ENCODE peak calls at places on chromosomes 3 and 15, in ten cellular contexts. One of them, this sample, is unnamed.
A peak's percentile ranks its signal among the peaks of the same experiment; 100 is the strongest.

GRCh38 chr3:61894988-61895935 is 333.9 kb downstream of the PTPRG start:
- DNase-seq in IMR-90: peak; percentile 90
- DNase-seq in PC-3: peak; percentile 67
- DNase-seq in GM23248: peak; percentile 82
- DNase-seq in endothelial cell of umbilical vein: peak; percentile 93
- DNase-seq in H9: peak; percentile 53
- DNase-seq in astrocyte: peak; percentile 98
- DNase-seq in neuronal stem cell: no peak
- DNase-seq in fibroblast of lung: peak; percentile 98
- DNase-seq in neural progenitor cell: no peak
- DNase-seq in this sample: no peak

GRCh38 chr3:153767601-153768558 is 353.3 kb upstream of the ARHGEF26 start:
- DNase-seq in IMR-90: no peak
- DNase-seq in PC-3: no peak
- DNase-seq in GM23248: no peak
- DNase-seq in endothelial cell of umbilical vein: no peak
- DNase-seq in H9: no peak
- DNase-seq in astrocyte: no peak
- DNase-seq in neuronal stem cell: no peak
- DNase-seq in fibroblast of lung: no peak
- DNase-seq in neural progenitor cell: no peak
- DNase-seq in this sample: no peak

GRCh38 chr15:66755298-66756068 is 53.4 kb downstream of the SMAD6 start:
- DNase-seq in IMR-90: no peak
- DNase-seq in PC-3: no peak
- DNase-seq in GM23248: no peak
- DNase-seq in endothelial cell of umbilical vein: no peak
- DNase-seq in H9: no peak
- DNase-seq in astrocyte: no peak
- DNase-seq in neuronal stem cell: no peak
- DNase-seq in fibroblast of lung: no peak
- DNase-seq in neural progenitor cell: no peak
- DNase-seq in this sample: no peak

GRCh38 chr3:147518465-147518864 is 109.3 kb downstream of the ZIC1 start:
- DNase-seq in IMR-90: no peak
- DNase-seq in PC-3: no peak
- DNase-seq in GM23248: no peak
- DNase-seq in endothelial cell of umbilical vein: no peak
- DNase-seq in H9: no peak
- DNase-seq in astrocyte: no peak
- DNase-seq in neuronal stem cell: no peak
- DNase-seq in fibroblast of lung: no peak
- DNase-seq in neural progenitor cell: no peak
- DNase-seq in this sample: no peak

GRCh38 chr3:193134895-193135294 is 106.1 kb upstream of the PLAAT1 start:
- DNase-seq in IMR-90: peak; percentile 53
- DNase-seq in PC-3: peak; percentile 81
- DNase-seq in GM23248: peak; percentile 91
- DNase-seq in endothelial cell of umbilical vein: peak; percentile 49
- DNase-seq in H9: no peak
- DNase-seq in astrocyte: peak; percentile 89
- DNase-seq in neuronal stem cell: no peak
- DNase-seq in fibroblast of lung: peak; percentile 92
- DNase-seq in neural progenitor cell: no peak
- DNase-seq in this sample: no peak

GRCh38 chr3:51943451-51944391 is 1.6 kb downstream of the PARP3 start:
- DNase-seq in IMR-90: no peak
- DNase-seq in PC-3: no peak
- DNase-seq in GM23248: no peak
- DNase-seq in endothelial cell of umbilical vein: no peak
- DNase-seq in H9: no peak
- DNase-seq in astrocyte: no peak
- DNase-seq in neuronal stem cell: no peak
- DNase-seq in fibroblast of lung: no peak
- DNase-seq in neural progenitor cell: no peak
- DNase-seq in this sample: no peak

GRCh38 chr3:56132762-56133161 is 335.5 kb downstream of the ERC2 start:
- DNase-seq in IMR-90: no peak
- DNase-seq in PC-3: no peak
- DNase-seq in GM23248: no peak
- DNase-seq in endothelial cell of umbilical vein: no peak
- DNase-seq in H9: no peak
- DNase-seq in astrocyte: no peak
- DNase-seq in neuronal stem cell: no peak
- DNase-seq in fibroblast of lung: no peak
- DNase-seq in neural progenitor cell: no peak
- DNase-seq in this sample: no peak

GRCh38 chr3:147921044-147921443 is 511.9 kb downstream of the ZIC1 start:
- DNase-seq in IMR-90: peak; percentile 70
- DNase-seq in PC-3: no peak
- DNase-seq in GM23248: peak; percentile 53
- DNase-seq in endothelial cell of umbilical vein: no peak
- DNase-seq in H9: no peak
- DNase-seq in astrocyte: peak; percentile 61
- DNase-seq in neuronal stem cell: no peak
- DNase-seq in fibroblast of lung: peak; percentile 65
- DNase-seq in neural progenitor cell: no peak
- DNase-seq in this sample: no peak

GRCh38 chr3:189824629-189825312 is 193.6 kb downstream of the TP63 start:
- DNase-seq in IMR-90: peak; percentile 91
- DNase-seq in PC-3: peak; percentile 91
- DNase-seq in GM23248: peak; percentile 95
- DNase-seq in endothelial cell of umbilical vein: peak; percentile 78
- DNase-seq in H9: no peak
- DNase-seq in astrocyte: peak; percentile 95
- DNase-seq in neuronal stem cell: no peak
- DNase-seq in fibroblast of lung: peak; percentile 96
- DNase-seq in neural progenitor cell: no peak
- DNase-seq in this sample: no peak

GRCh38 chr3:8768364-8769087 is 887 bp downstream of the OXTR start:
- DNase-seq in IMR-90: no peak
- DNase-seq in PC-3: peak; percentile 20
- DNase-seq in GM23248: peak; percentile 55
- DNase-seq in endothelial cell of umbilical vein: peak; percentile 9
- DNase-seq in H9: peak; percentile 33
- DNase-seq in astrocyte: no peak
- DNase-seq in neuronal stem cell: no peak
- DNase-seq in fibroblast of lung: peak; percentile 23
- DNase-seq in neural progenitor cell: no peak
- DNase-seq in this sample: no peak

GRCh38 chr3:1196997-1197396 is 104.2 kb downstream of the CNTN6 start:
- DNase-seq in IMR-90: no peak
- DNase-seq in PC-3: no peak
- DNase-seq in GM23248: peak; percentile 20
- DNase-seq in endothelial cell of umbilical vein: no peak
- DNase-seq in H9: no peak
- DNase-seq in astrocyte: no peak
- DNase-seq in neuronal stem cell: peak; percentile 36
- DNase-seq in fibroblast of lung: no peak
- DNase-seq in neural progenitor cell: peak; percentile 49
- DNase-seq in this sample: no peak

GRCh38 chr3:106212658-106213222 is 343.9 kb upstream of the CBLB start:
- DNase-seq in IMR-90: peak; percentile 28
- DNase-seq in PC-3: peak; percentile 70
- DNase-seq in GM23248: peak; percentile 24
- DNase-seq in endothelial cell of umbilical vein: no peak
- DNase-seq in H9: no peak
- DNase-seq in astrocyte: peak; percentile 13
- DNase-seq in neuronal stem cell: no peak
- DNase-seq in fibroblast of lung: peak; percentile 20
- DNase-seq in neural progenitor cell: no peak
- DNase-seq in this sample: no peak

GRCh38 chr15:100914876-100915275 is 4.3 kb upstream of the LRRK1 start:
- DNase-seq in IMR-90: peak; percentile 24
- DNase-seq in PC-3: no peak
- DNase-seq in GM23248: peak; percentile 21
- DNase-seq in endothelial cell of umbilical vein: no peak
- DNase-seq in H9: peak; percentile 54
- DNase-seq in astrocyte: no peak
- DNase-seq in neuronal stem cell: no peak
- DNase-seq in fibroblast of lung: no peak
- DNase-seq in neural progenitor cell: peak; percentile 62
- DNase-seq in this sample: no peak

GRCh38 chr3:17590465-17590864 is 152.0 kb downstream of the TBC1D5 start:
- DNase-seq in IMR-90: no peak
- DNase-seq in PC-3: no peak
- DNase-seq in GM23248: no peak
- DNase-seq in endothelial cell of umbilical vein: no peak
- DNase-seq in H9: no peak
- DNase-seq in astrocyte: no peak
- DNase-seq in neuronal stem cell: no peak
- DNase-seq in fibroblast of lung: no peak
- DNase-seq in neural progenitor cell: no peak
- DNase-seq in this sample: no peak
- H3K9me3 ChIP-seq in IMR-90: peaks cover 4% of the 10 kb centered on the region
- H3K9me3 ChIP-seq in PC-3: no peaks in the 10 kb centered on the region
- H3K9me3 ChIP-seq in GM23248: no peaks in the 10 kb centered on the region
- H3K9me3 ChIP-seq in endothelial cell of umbilical vein: no peaks in the 10 kb centered on the region
- H3K9me3 ChIP-seq in H9: no peaks in the 10 kb centered on the region
- H3K9me3 ChIP-seq in astrocyte: peaks cover 6% of the 10 kb centered on the region
- H3K9me3 ChIP-seq in neuronal stem cell: peaks cover 6% of the 10 kb centered on the region
- H3K9me3 ChIP-seq in fibroblast of lung: no peaks in the 10 kb centered on the region
- H3K9me3 ChIP-seq in neural progenitor cell: no peaks in the 10 kb centered on the region
- H3K9me3 ChIP-seq in this sample: no peaks in the 10 kb centered on the region

GRCh38 chr15:75335313-75335704 is 554 bp upstream of the COMMD4 start:
- DNase-seq in IMR-90: no peak
- DNase-seq in PC-3: peak; percentile 9
- DNase-seq in GM23248: no peak
- DNase-seq in endothelial cell of umbilical vein: no peak
- DNase-seq in H9: no peak
- DNase-seq in astrocyte: no peak
- DNase-seq in neuronal stem cell: no peak
- DNase-seq in fibroblast of lung: no peak
- DNase-seq in neural progenitor cell: no peak
- DNase-seq in this sample: no peak
- H3K9ac ChIP-seq in IMR-90: peak overlapping the region; percentile 74
- H3K9ac ChIP-seq in PC-3: peak overlapping the region; percentile 87
- H3K9ac ChIP-seq in GM23248: peak overlapping the region; percentile 91
- H3K9ac ChIP-seq in endothelial cell of umbilical vein: no peak overlapping the region
- H3K9ac ChIP-seq in H9: peak overlapping the region; percentile 55
- H3K9ac ChIP-seq in astrocyte: peak overlapping the region; percentile 92
- H3K9ac ChIP-seq in neuronal stem cell: no peak overlapping the region
- H3K9ac ChIP-seq in fibroblast of lung: no peak overlapping the region
- H3K9ac ChIP-seq in neural progenitor cell: peak overlapping the region; percentile 36
- H3K9ac ChIP-seq in this sample: peak overlapping the region; percentile 93

GRCh38 chr15:98830034-98830634 is 177.5 kb downstream of the PGPEP1L start:
- DNase-seq in IMR-90: no peak
- DNase-seq in PC-3: no peak
- DNase-seq in GM23248: no peak
- DNase-seq in endothelial cell of umbilical vein: no peak
- DNase-seq in H9: no peak
- DNase-seq in astrocyte: no peak
- DNase-seq in neuronal stem cell: no peak
- DNase-seq in fibroblast of lung: no peak
- DNase-seq in neural progenitor cell: no peak
- DNase-seq in this sample: no peak
- H3K9me3 ChIP-seq in IMR-90: peaks cover 47% of the 10 kb centered on the region
- H3K9me3 ChIP-seq in PC-3: peaks cover 20% of the 10 kb centered on the region
- H3K9me3 ChIP-seq in GM23248: no peaks in the 10 kb centered on the region
- H3K9me3 ChIP-seq in endothelial cell of umbilical vein: peaks cover 1% of the 10 kb centered on the region
- H3K9me3 ChIP-seq in H9: peaks cover 5% of the 10 kb centered on the region
- H3K9me3 ChIP-seq in astrocyte: peaks cover 16% of the 10 kb centered on the region
- H3K9me3 ChIP-seq in neuronal stem cell: peaks cover 20% of the 10 kb centered on the region
- H3K9me3 ChIP-seq in fibroblast of lung: peaks cover 2% of the 10 kb centered on the region
- H3K9me3 ChIP-seq in neural progenitor cell: peaks cover 16% of the 10 kb centered on the region
- H3K9me3 ChIP-seq in this sample: peaks cover 11% of the 10 kb centered on the region

GRCh38 chr3:10289785-10290355 is 2.9 kb downstream of the GHRL start:
- DNase-seq in IMR-90: no peak
- DNase-seq in PC-3: no peak
- DNase-seq in GM23248: no peak
- DNase-seq in endothelial cell of umbilical vein: no peak
- DNase-seq in H9: no peak
- DNase-seq in astrocyte: no peak
- DNase-seq in neuronal stem cell: no peak
- DNase-seq in fibroblast of lung: no peak
- DNase-seq in neural progenitor cell: peak; percentile 14
- DNase-seq in this sample: no peak
- H3K9ac ChIP-seq in IMR-90: no peak overlapping the region
- H3K9ac ChIP-seq in PC-3: no peak overlapping the region
- H3K9ac ChIP-seq in GM23248: no peak overlapping the region
- H3K9ac ChIP-seq in endothelial cell of umbilical vein: no peak overlapping the region
- H3K9ac ChIP-seq in H9: no peak overlapping the region
- H3K9ac ChIP-seq in astrocyte: no peak overlapping the region
- H3K9ac ChIP-seq in neuronal stem cell: peak overlapping the region; percentile 46
- H3K9ac ChIP-seq in fibroblast of lung: no peak overlapping the region
- H3K9ac ChIP-seq in neural progenitor cell: no peak overlapping the region
- H3K9ac ChIP-seq in this sample: no peak overlapping the region

GRCh38 chr3:121821421-121822199 is 13.2 kb downstream of the IQCB1 start:
- DNase-seq in IMR-90: peak; percentile 64
- DNase-seq in PC-3: no peak
- DNase-seq in GM23248: no peak
- DNase-seq in endothelial cell of umbilical vein: no peak
- DNase-seq in H9: no peak
- DNase-seq in astrocyte: peak; percentile 7
- DNase-seq in neuronal stem cell: no peak
- DNase-seq in fibroblast of lung: peak; percentile 20
- DNase-seq in neural progenitor cell: no peak
- DNase-seq in this sample: no peak
- H3K9me3 ChIP-seq in IMR-90: peaks cover 2% of the 10 kb centered on the region
- H3K9me3 ChIP-seq in PC-3: peaks cover 11% of the 10 kb centered on the region
- H3K9me3 ChIP-seq in GM23248: no peaks in the 10 kb centered on the region
- H3K9me3 ChIP-seq in endothelial cell of umbilical vein: no peaks in the 10 kb centered on the region
- H3K9me3 ChIP-seq in H9: no peaks in the 10 kb centered on the region
- H3K9me3 ChIP-seq in astrocyte: no peaks in the 10 kb centered on the region
- H3K9me3 ChIP-seq in neuronal stem cell: no peaks in the 10 kb centered on the region
- H3K9me3 ChIP-seq in fibroblast of lung: no peaks in the 10 kb centered on the region
- H3K9me3 ChIP-seq in neural progenitor cell: peaks cover 7% of the 10 kb centered on the region
- H3K9me3 ChIP-seq in this sample: peaks cover 5% of the 10 kb centered on the region